ENCODE peak calls at places on chromosomes 6 and 20, in five cellular contexts. R is AG08396; N is mucosa of descending colon; E is lung microvascular endothelial cell; P is activated CD4-positive, alpha-beta T cell treated with anti-CD3 and anti-CD28 coated beads, Interleukin-2, amount 10 ng/mL, durations not matched to agents 7 days and 5 days. O is an unnamed sample.

GRCh38 chr20:23152308-23152892 is 66.3 kb upstream of the CD93 start:
- DNase-seq in R (peak), N (no peak), E (peak), P (no peak), O (no peak)

GRCh38 chr6:14212632-14213031 is 95.1 kb downstream of the CD83 start:
- DNase-seq in R (no peak), N (no peak), E (no peak), P (no peak), O (no peak)

GRCh38 chr6:137045221-137045789 is 540 bp upstream of the IL20RA start:
- DNase-seq in R (no peak), N (no peak), E (no peak), P (no peak), O (no peak)

GRCh38 chr20:22796465-22797077 is 212.2 kb upstream of the FOXA2 start:
- DNase-seq in R (peak), N (no peak), E (peak), P (no peak), O (no peak)

GRCh38 chr20:17807670-17808069 is 107.9 kb downstream of the BANF2 start:
- DNase-seq in R (no peak), N (no peak), E (no peak), P (no peak), O (no peak)

GRCh38 chr20:63273635-63274380 is 1.2 kb downstream of the ARFGAP1 start:
- DNase-seq in R (peak), N (no peak), E (peak), P (no peak), O (no peak)

GRCh38 chr6:118012944-118013343 is 105.9 kb downstream of the SLC35F1 start:
- DNase-seq in R (no peak), N (no peak), E (no peak), P (no peak), O (no peak)

GRCh38 chr6:106255306-106255705 is 70.3 kb downstream of the ATG5 start:
- DNase-seq in R (no peak), N (no peak), E (no peak), P (no peak), O (no peak)

GRCh38 chr20:19659468-19659867 is 98.6 kb upstream of the RIN2 start:
- DNase-seq in R (no peak), N (no peak), E (no peak), P (no peak), O (no peak)

GRCh38 chr20:19783966-19784401 is 25.9 kb downstream of the RIN2 start:
- DNase-seq in R (no peak), N (peak), E (peak), P (no peak), O (no peak)

GRCh38 chr6:78530208-78530607 is 337.1 kb upstream of the IRAK1BP1 start:
- DNase-seq in R (no peak), N (no peak), E (peak), P (no peak), O (no peak)

GRCh38 chr6:116111552-116112528 is 11.2 kb downstream of the NT5DC1 start:
- DNase-seq in R (peak), N (no peak), E (peak), P (peak), O (no peak)

GRCh38 chr20:58692579-58693225 is at the start of gene NPEPL1:
- DNase-seq in R (peak), N (peak), E (peak), P (peak), O (peak)

GRCh38 chr6:34047913-34048867 is 97.7 kb downstream of the GRM4 start:
- DNase-seq in R (no peak), N (no peak), E (no peak), P (no peak), O (no peak)

GRCh38 chr6:127190552-127190951 is 72.1 kb downstream of the RSPO3 start:
- DNase-seq in R (no peak), N (no peak), E (peak), P (no peak), O (no peak)

GRCh38 chr20:34768105-34768504 is 57.3 kb downstream of the NCOA6 start:
- DNase-seq in R (peak), N (no peak), E (peak), P (no peak), O (no peak)

GRCh38 chr6:146543940-146544661 is 468 bp downstream of the RAB32 start:
- DNase-seq in R (peak), N (peak), E (no peak), P (no peak), O (peak)

GRCh38 chr20:57394087-57395082 is 3.2 kb downstream of the RBM38 start:
- DNase-seq in R (no peak), N (peak), E (no peak), P (no peak), O (no peak)

GRCh38 chr6:17096076-17096475 is 5.8 kb upstream of the STMND1 start:
- DNase-seq in R (peak), N (no peak), E (no peak), P (no peak), O (no peak)

GRCh38 chr6:64012351-64013060 is 376.9 kb downstream of the PHF3 start:
- DNase-seq in R (peak), N (no peak), E (peak), P (no peak), O (no peak)

GRCh38 chr20:3738109-3739053 is 5.9 kb downstream of the HSPA12B start:
- DNase-seq in R (no peak), N (no peak), E (no peak), P (no peak), O (no peak)

GRCh38 chr20:22700387-22700786 is 116.0 kb upstream of the FOXA2 start:
- DNase-seq in R (no peak), N (no peak), E (no peak), P (no peak), O (no peak)

GRCh38 chr6:79377047-79377446 is 142.6 kb upstream of the HMGN3 start:
- DNase-seq in R (no peak), N (no peak), E (no peak), P (no peak), O (no peak)

GRCh38 chr6:129645371-129646139 is 64.4 kb downstream of the ARHGAP18 start:
- DNase-seq in R (no peak), N (no peak), E (peak), P (no peak), O (no peak)

GRCh38 chr6:101016163-101016562 is 135.0 kb upstream of the ASCC3 start:
- DNase-seq in R (no peak), N (no peak), E (no peak), P (no peak), O (no peak)

GRCh38 chr6:18160921-18161320 is 5.7 kb downstream of the KDM1B start:
- DNase-seq in R (no peak), N (no peak), E (no peak), P (no peak), O (no peak)

GRCh38 chr6:4788953-4789584 is 12.9 kb downstream of the CDYL start:
- DNase-seq in R (no peak), N (peak), E (no peak), P (no peak), O (peak)

GRCh38 chr6:16651871-16652270 is 109.4 kb downstream of the ATXN1 start:
- DNase-seq in R (no peak), N (no peak), E (no peak), P (peak), O (no peak)

GRCh38 chr6:161921602-161922400 is 647.9 kb upstream of the AGPAT4 start:
- DNase-seq in R (no peak), N (no peak), E (no peak), P (no peak), O (no peak)

GRCh38 chr20:54557836-54558590 is 82.6 kb downstream of the DOK5 start:
- DNase-seq in R (peak), N (no peak), E (no peak), P (no peak), O (no peak)

GRCh38 chr20:63124092-63124781 is 91.7 kb downstream of the YTHDF1 start:
- DNase-seq in R (peak), N (peak), E (no peak), P (no peak), O (no peak)

GRCh38 chr6:34466242-34467185 is 638 bp downstream of the PACSIN1 start:
- DNase-seq in R (no peak), N (no peak), E (no peak), P (no peak), O (no peak)

GRCh38 chr6:13538084-13538483 is 36.3 kb upstream of the SIRT5 start:
- DNase-seq in R (peak), N (no peak), E (peak), P (no peak), O (no peak)

GRCh38 chr6:17280552-17281090 is 540 bp upstream of the RBM24 start:
- DNase-seq in R (no peak), N (peak), E (peak), P (no peak), O (peak)

GRCh38 chr6:153401751-153402150 is 270.7 kb upstream of the RGS17 start:
- DNase-seq in R (no peak), N (no peak), E (no peak), P (no peak), O (no peak)

GRCh38 chr6:15626878-15627683 is 35.7 kb downstream of the DTNBP1 start:
- DNase-seq in R (no peak), N (no peak), E (no peak), P (no peak), O (no peak)

GRCh38 chr6:90605749-90606344 is 19.0 kb upstream of the MAP3K7 start:
- DNase-seq in R (no peak), N (no peak), E (no peak), P (no peak), O (no peak)

GRCh38 chr6:150195996-150196417 is 53.2 kb downstream of the PPP1R14C start:
- DNase-seq in R (no peak), N (no peak), E (no peak), P (no peak), O (no peak)